ENCODE peak calls at places on chromosome 16, in nine cellular contexts. S is endothelial cell, D is progenitor cell of endocrine pancreas, Y is nephron progenitor cell, O is A549, I is left ventricle myocardium inferior, M is GM12865, C is fibroblast of mammary gland, L is thoracic aorta. K is an unnamed sample.

GRCh38 chr16:82070656-82071369 is 35.8 kb downstream of the HSD17B2 start:
- DNase-seq in I (no peak), D (no peak), C (peak), M (no peak), O (peak), Y (no peak), S (no peak), L (no peak), K (no peak)

GRCh38 chr16:54595636-54596035 is 309.0 kb upstream of the IRX3 start:
- DNase-seq in D (no peak), O (no peak), C (no peak), M (no peak), I (no peak), L (no peak), Y (no peak), S (no peak), K (no peak)

GRCh38 chr16:25192096-25192495 is 24.7 kb upstream of the AQP8 start:
- DNase-seq in S (no peak), O (peak), C (peak), Y (no peak), L (no peak), D (no peak), I (no peak), M (no peak), K (no peak)

GRCh38 chr16:15053904-15054303 is 2.0 kb downstream of the NTAN1 start:
- DNase-seq in O (no peak), C (no peak), S (no peak), I (no peak), L (no peak), D (no peak), Y (no peak), M (no peak), K (no peak)

GRCh38 chr16:56414366-56414765 is 11.0 kb downstream of the AMFR start:
- DNase-seq in C (no peak), Y (no peak), S (no peak), L (no peak), I (no peak), D (no peak), O (no peak), M (no peak), K (no peak)

GRCh38 chr16:66668777-66669444 is 27.6 kb downstream of the CMTM4 start:
- DNase-seq in O (no peak), C (peak), M (no peak), I (no peak), Y (no peak), S (no peak), L (no peak), D (no peak), K (no peak)

GRCh38 chr16:75096730-75097129 is 19.9 kb downstream of the LDHD start:
- DNase-seq in C (no peak), I (no peak), L (no peak), O (no peak), S (no peak), Y (no peak), D (no peak), M (no peak), K (no peak)

GRCh38 chr16:58832496-58832895 is 98.4 kb upstream of the GOT2 start:
- DNase-seq in S (no peak), D (no peak), C (no peak), O (no peak), Y (no peak), M (no peak), I (no peak), L (no peak), K (no peak)

GRCh38 chr16:29729116-29729521 is 16.7 kb downstream of the C16orf54 start:
- DNase-seq in C (peak), Y (peak), M (peak), O (peak), S (peak), L (no peak), D (no peak), I (no peak), K (peak)

GRCh38 chr16:75319513-75320401 is 68.3 kb upstream of the BCAR1 start:
- DNase-seq in S (no peak), O (no peak), Y (no peak), L (no peak), I (no peak), D (no peak), C (peak), M (peak), K (no peak)

GRCh38 chr16:67663151-67663876 is 2.6 kb downstream of the PARD6A start:
- DNase-seq in L (no peak), I (no peak), Y (no peak), S (peak), M (no peak), D (no peak), O (peak), C (no peak), K (no peak)

GRCh38 chr16:87582221-87582965 is 19.9 kb upstream of the JPH3 start:
- DNase-seq in S (no peak), M (no peak), C (peak), D (no peak), L (peak), O (no peak), I (peak), Y (no peak), K (no peak)

GRCh38 chr16:12345349-12345748 is 368.8 kb downstream of the SNX29 start:
- DNase-seq in Y (no peak), D (no peak), O (no peak), I (no peak), L (no peak), S (no peak), C (no peak), M (no peak), K (no peak)

GRCh38 chr16:12348733-12349704 is 372.5 kb downstream of the SNX29 start:
- DNase-seq in C (no peak), D (no peak), I (no peak), O (no peak), L (no peak), S (no peak), M (no peak), Y (no peak), K (no peak)

GRCh38 chr16:12344577-12345343 is 368.2 kb downstream of the SNX29 start:
- DNase-seq in I (no peak), D (no peak), O (no peak), C (no peak), Y (no peak), S (no peak), M (no peak), L (no peak), K (no peak)

GRCh38 chr16:12349950-12350842 is 373.7 kb downstream of the SNX29 start:
- DNase-seq in L (no peak), O (no peak), D (no peak), C (no peak), S (no peak), Y (no peak), M (no peak), I (no peak), K (no peak)

DNA sequence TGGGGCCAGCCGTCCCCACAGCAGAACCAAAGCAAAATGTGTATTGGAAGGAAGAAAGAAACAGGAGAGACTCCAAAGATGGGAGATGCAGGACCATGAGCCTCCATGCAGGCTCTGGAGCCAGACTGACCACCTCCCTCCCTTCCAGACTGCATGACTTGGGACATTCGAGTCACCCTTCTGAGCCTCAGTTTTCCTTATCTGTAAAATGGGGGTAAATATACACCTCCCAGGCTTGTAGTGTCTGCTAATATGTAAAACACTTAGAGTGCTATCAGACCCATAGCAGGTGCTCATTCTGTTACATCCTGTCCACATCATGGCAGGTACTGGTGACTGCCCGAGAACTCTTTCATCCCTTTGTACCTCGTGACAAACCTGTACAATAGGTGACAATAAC is 370.8 kb downstream of the SNX29 start:
- DNase-seq in M (no peak), D (no peak), Y (no peak), I (no peak), S (no peak), C (no peak), O (no peak), L (no peak), K (no peak)
- TF ChIP-seq CTCF in M (no peak), D (no peak), Y (no peak), I (no peak), S (no peak), C (no peak), O (no peak), L (no peak), K (no peak)

DNA sequence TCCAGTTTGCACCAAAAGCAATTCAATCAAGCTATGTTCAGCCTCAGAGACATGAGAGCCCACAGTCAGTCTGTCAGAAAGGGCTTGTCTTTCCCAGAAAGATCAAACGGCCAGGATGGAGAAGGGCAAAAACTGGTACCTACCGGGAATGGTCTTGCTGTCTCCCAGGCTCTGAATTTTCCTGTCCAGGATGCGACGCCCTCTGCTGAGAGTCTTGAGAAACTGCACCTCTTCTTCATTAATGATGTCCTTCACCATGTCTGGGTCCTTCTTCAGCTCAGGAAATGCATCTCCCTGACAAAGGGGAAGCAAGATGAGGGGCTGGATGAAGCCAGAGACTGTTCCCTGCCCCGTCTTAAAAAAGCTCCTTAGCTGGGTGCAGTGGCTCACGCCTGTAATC is 15.8 kb upstream of the EXOSC6 start:
- DNase-seq in D (no peak), M (peak), O (peak), I (no peak), Y (peak), S (peak), C (peak), L (no peak), K (no peak)
- TF ChIP-seq CTCF in D (peak), M (peak), O (peak), I (peak), Y (peak), S (peak), C (peak), L (peak), K (peak)

DNA sequence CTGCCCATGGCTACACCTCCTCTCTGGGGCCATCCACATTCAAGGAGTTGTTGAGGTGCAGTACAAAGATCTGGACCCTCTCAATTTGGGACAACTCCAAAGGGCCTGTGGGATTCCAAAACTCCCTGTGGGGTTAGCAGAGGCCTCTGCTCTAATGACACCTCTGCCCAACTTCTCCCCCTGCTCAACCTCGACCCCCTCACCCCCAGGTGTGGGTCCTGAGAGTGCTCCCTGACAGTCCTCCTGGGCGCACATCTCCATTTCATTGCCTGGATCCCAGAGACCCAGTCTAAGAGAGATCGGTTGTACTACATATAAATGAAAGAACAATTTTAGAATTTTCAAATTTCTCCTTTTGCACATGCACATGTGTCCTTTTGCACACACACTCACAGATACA is 73.0 kb upstream of the NKD1 start:
- DNase-seq in M (no peak), I (no peak), D (no peak), O (no peak), Y (no peak), L (no peak), S (no peak), C (no peak), K (no peak)
- TF ChIP-seq CTCF in M (no peak), I (no peak), D (no peak), O (no peak), Y (no peak), L (no peak), S (no peak), C (no peak), K (no peak)

GRCh38 chr16:11151156-11151904 is 104.7 kb downstream of the SOCS1 start:
- DNase-seq in I (no peak), D (no peak), Y (no peak), O (no peak), C (no peak), M (no peak), S (no peak), L (no peak), K (no peak)

GRCh38 chr16:11150190-11150589 is 105.8 kb downstream of the SOCS1 start:
- DNase-seq in I (no peak), C (no peak), S (no peak), O (no peak), L (no peak), M (no peak), D (no peak), Y (no peak), K (no peak)

GRCh38 chr16:11155284-11155806 is 100.7 kb downstream of the SOCS1 start:
- DNase-seq in L (no peak), D (no peak), M (no peak), C (peak), I (no peak), O (no peak), Y (no peak), S (no peak), K (no peak)

GRCh38 chr16:11152205-11152604 is 103.8 kb downstream of the SOCS1 start:
- DNase-seq in M (no peak), I (no peak), L (no peak), C (no peak), Y (no peak), D (no peak), O (no peak), S (no peak), K (no peak)

DNA sequence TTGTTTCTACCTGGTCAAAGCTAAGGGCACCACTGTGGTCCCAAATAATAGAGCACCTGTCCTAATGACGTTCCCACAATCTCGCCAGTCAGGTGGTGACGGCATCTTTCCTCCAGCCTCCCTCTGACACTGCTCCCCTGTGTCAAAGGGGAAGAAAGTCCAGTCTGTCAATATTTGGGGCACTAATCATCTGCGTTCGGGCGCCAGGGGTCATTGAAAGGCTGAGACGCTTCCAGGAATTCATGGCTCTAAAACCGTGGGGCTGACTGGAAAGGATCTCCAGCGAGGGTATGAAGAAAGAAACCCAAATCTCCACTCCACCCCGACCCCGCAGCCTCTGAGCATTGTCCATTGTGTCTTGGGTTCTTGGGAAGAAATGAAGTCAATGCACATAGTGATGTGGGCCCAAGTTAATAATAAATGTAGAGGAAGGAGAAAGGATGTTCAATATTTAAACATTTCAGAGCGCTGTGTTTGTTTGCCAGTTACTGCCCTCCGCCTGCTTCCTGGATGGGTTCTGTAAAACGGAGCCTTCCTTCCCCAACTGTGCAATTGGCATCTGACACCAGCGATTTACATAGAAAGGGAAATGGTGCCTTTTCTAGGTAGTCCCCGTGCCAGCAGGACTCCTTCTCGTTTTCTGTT is 103.2 kb downstream of the SOCS1 start:
- DNase-seq in L (no peak), Y (no peak), S (no peak), I (no peak), D (no peak), M (no peak), C (no peak), O (no peak), K (no peak)
- TF ChIP-seq CTCF in L (no peak), Y (no peak), S (no peak), I (no peak), D (no peak), M (no peak), C (no peak), O (no peak), K (no peak)

DNA sequence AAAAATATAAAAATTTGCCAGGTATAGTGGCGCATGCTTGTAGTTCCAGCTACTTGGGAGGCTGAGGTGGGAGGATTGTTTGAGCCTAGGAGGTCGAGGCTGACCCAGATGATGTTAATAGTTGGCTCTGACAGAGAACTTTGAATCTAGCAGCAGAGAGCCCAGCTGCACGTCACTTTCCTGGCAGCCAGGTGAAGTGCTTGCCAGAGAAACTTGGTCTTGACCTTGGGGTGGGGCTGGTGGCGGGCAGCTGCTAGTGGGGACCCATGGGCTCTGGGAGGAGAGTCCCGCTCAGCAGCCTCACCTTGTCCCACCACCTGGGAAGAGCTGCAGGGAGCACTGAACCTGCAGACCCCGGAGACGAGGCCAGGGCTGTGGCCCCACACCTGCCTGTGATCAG is 3.1 kb upstream of the C16orf74 start:
- DNase-seq in C (no peak), O (no peak), L (no peak), D (no peak), I (no peak), S (no peak), M (no peak), Y (no peak), K (no peak)
- TF ChIP-seq CTCF in C (no peak), O (no peak), L (no peak), D (no peak), I (no peak), S (no peak), M (no peak), Y (no peak), K (no peak)

GRCh38 chr16:22120440-22120839 is 28.1 kb downstream of the VWA3A start:
- DNase-seq in S (no peak), L (no peak), I (no peak), Y (no peak), M (no peak), C (no peak), D (no peak), O (no peak), K (no peak)

GRCh38 chr16:22117666-22118065 is 25.3 kb downstream of the VWA3A start:
- DNase-seq in C (no peak), I (no peak), Y (no peak), D (no peak), M (no peak), O (no peak), L (no peak), S (no peak), K (no peak)

DNA sequence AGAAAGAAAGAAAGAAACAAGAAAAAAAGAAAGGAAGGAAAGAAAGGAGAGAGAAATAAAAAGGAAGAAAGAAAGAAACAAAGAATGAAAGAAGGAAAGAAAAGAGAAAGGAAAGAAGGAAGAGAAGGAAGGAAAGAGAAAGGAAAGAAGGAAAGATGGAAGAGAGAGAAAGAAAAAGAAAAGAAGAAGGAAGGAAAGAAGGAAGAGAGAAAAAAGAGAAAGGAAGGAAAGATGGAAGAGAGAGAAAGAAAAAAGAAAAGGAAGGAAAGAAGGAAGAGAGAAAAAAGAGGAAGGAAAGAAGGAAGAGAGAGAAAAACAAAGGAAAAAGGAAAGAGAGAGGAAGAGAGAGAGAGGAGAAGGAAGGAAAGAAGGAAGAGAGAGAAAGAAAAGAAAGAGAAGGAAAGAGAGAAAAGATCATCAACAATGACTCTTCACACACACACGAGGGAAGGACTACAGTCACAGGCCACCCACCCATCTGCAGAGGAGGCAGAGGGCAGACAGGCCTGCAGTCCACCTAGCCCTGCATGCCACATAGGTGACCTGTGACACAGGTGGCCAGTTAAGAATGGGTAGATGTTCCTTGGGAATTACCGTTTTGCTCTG is 23.9 kb downstream of the VWA3A start:
- DNase-seq in O (no peak), C (no peak), L (no peak), I (no peak), D (no peak), Y (no peak), M (no peak), S (no peak), K (no peak)
- TF ChIP-seq CTCF in O (no peak), C (no peak), L (no peak), I (no peak), D (no peak), Y (no peak), M (no peak), S (no peak), K (no peak)

GRCh38 chr16:646679-647172 is 2.4 kb upstream of the WDR90 start:
- DNase-seq in S (no peak), I (no peak), M (no peak), C (no peak), O (no peak), L (no peak), D (no peak), Y (no peak), K (no peak)

GRCh38 chr16:647173-647902 is 1.8 kb upstream of the WDR90 start:
- DNase-seq in C (no peak), M (no peak), L (no peak), I (no peak), Y (no peak), S (no peak), O (no peak), D (no peak), K (no peak)

GRCh38 chr16:649646-650045 is 481 bp downstream of the WDR90 start:
- DNase-seq in M (peak), O (no peak), C (no peak), Y (no peak), D (no peak), S (no peak), I (no peak), L (no peak), K (no peak)

GRCh38 chr16:648786-649589 is at the start of gene WDR90:
- DNase-seq in C (peak), I (peak), L (peak), D (peak), O (peak), M (peak), Y (peak), S (peak), K (peak)

DNA sequence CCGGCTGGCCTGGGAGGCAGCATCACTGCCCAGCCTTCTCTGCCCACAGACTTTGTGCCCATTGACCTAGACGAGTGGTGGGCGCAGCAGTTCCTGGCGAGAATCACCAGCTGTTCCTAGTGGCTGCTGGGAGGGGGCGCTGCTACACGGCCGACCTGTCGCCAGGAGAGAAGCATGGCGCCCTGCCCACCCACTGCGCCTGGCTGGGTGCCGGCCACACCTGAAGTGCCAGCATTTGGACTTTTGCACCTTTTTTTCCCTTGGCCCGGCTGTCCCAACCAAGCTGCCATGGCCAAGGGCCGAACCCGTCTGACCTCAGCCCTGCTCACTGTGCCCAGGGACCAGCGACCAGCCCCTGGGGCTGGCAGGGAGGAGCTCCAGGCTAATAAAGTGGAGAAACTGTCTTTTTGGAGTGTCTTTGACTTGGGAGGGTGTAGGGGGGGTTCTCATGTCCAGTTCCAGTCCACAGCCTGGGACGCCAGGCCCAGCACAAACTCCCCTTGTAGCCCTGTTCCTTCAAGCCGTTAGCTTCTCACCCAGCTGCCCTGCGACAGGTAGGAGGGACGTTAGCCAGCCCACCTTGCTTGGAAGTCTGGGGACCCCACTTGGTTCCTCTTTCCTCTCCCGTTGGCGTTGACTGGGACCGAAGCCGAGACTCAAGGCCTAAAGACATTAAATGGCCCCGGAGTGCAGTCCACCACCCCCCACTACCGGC is 937 bp upstream of the WDR90 start:
- DNase-seq in Y (no peak), I (no peak), S (no peak), O (peak), L (no peak), C (no peak), D (no peak), M (peak), K (peak)
- TF ChIP-seq CTCF in Y (peak), I (peak), S (peak), O (peak), L (no peak), C (peak), D (peak), M (peak), K (peak)